ENCODE peak calls at places on chromosomes 13 and 19, in four cellular contexts. C is uterus; M is effector CD4-positive, alpha-beta T cell; T is Caco-2. P is an unnamed sample.

GRCh38 chr13:114022309-114022669 is 48.4 kb upstream of the C13orf46 start:
- DNase-seq in T (no peak), C (no peak), M (no peak), P (no peak)

GRCh38 chr19:11382898-11383705 is 1.0 kb downstream of the EPOR start:
- DNase-seq in T (peak; percentile 78), C (no peak), M (no peak), P (peak; percentile 70)

GRCh38 chr19:23033721-23034120 is 30.7 kb upstream of the ZNF728 start:
- DNase-seq in T (no peak), C (no peak), M (no peak), P (no peak)

GRCh38 chr19:38731654-38732301 is 12.5 kb downstream of the CAPN12 start:
- DNase-seq in M (no peak), T (no peak), C (peak; percentile 19), P (no peak)

GRCh38 chr19:48997972-48998371 is 4.3 kb downstream of the RUVBL2 start:
- DNase-seq in T (peak; percentile 79), M (peak; percentile 34), C (no peak), P (peak; percentile 73)

GRCh38 chr13:94556646-94557045 is 39.3 kb downstream of the TGDS start:
- DNase-seq in M (no peak), C (no peak), T (no peak), P (no peak)

GRCh38 chr13:99403458-99403971 is 96.3 kb upstream of the GPR183 start:
- DNase-seq in T (no peak), M (no peak), C (no peak), P (no peak)

GRCh38 chr13:54775501-54776191 is 1747.0 kb downstream of the OLFM4 start:
- DNase-seq in T (no peak), M (no peak), C (no peak), P (no peak)

GRCh38 chr19:18785179-18786124 is 5.7 kb downstream of the COMP start:
- DNase-seq in T (peak; percentile 88), M (peak; percentile 48), C (peak; percentile 81), P (peak; percentile 65)

GRCh38 chr13:52879950-52880650 is 31.7 kb upstream of the PCDH8 start:
- DNase-seq in T (no peak), C (no peak), M (no peak), P (no peak)

GRCh38 chr19:40663712-40664692 is 26.4 kb downstream of the NUMBL start:
- DNase-seq in M (no peak), T (no peak), C (peak; percentile 68), P (no peak)

GRCh38 chr19:40229484-40229883 is 3.0 kb upstream of the CCNP start:
- DNase-seq in C (no peak), T (no peak), M (no peak), P (no peak)

GRCh38 chr13:113552079-113552478 is 32.5 kb upstream of the TFDP1 start:
- DNase-seq in M (no peak), C (no peak), T (no peak), P (no peak)

GRCh38 chr13:42592915-42593718 is 19.2 kb downstream of the TNFSF11 start:
- DNase-seq in M (no peak), C (no peak), T (no peak), P (no peak)